ENCODE peak calls at places on chromosome 7, in five cellular contexts. H is A549, U is endothelial cell of umbilical vein, X is GM12878, L is HepG2. Z is an unnamed sample.
A peak's percentile ranks its signal among the peaks of the same experiment; 100 is the strongest.

GRCh38 chr7:40583653-40584424 is 449.0 kb downstream of the SUGCT start:
- DNase-seq in H (no peak), U (no peak), X (no peak), L (peak; percentile 74), Z (no peak)

GRCh38 chr7:10707519-10707918 is 266.2 kb upstream of the PHF14 start:
- DNase-seq in H (no peak), U (no peak), X (no peak), L (no peak), Z (no peak)

GRCh38 chr7:51275532-51275931 is 41.1 kb downstream of the COBL start:
- DNase-seq in H (no peak), U (no peak), X (no peak), L (peak; percentile 26), Z (no peak)

GRCh38 chr7:25675789-25676474 is 447.6 kb upstream of the NPVF start:
- DNase-seq in H (no peak), U (no peak), X (no peak), L (no peak), Z (no peak)

GRCh38 chr7:95688931-95689453 is 83.4 kb upstream of the DYNC1I1 start:
- DNase-seq in H (no peak), U (no peak), X (no peak), L (no peak), Z (no peak)

GRCh38 chr7:159061674-159062212 is 82.9 kb downstream of the VIPR2 start:
- DNase-seq in H (no peak), U (no peak), X (no peak), L (no peak), Z (no peak)

GRCh38 chr7:118259115-118259514 is 34.6 kb downstream of the ANKRD7 start:
- DNase-seq in H (no peak), U (peak; percentile 5), X (no peak), L (no peak), Z (peak; percentile 56)

GRCh38 chr7:151381333-151382078 is 28.3 kb downstream of the WDR86 start:
- DNase-seq in H (no peak), U (no peak), X (no peak), L (no peak), Z (no peak)

GRCh38 chr7:69182596-69183467 is 415.4 kb upstream of the AUTS2 start:
- DNase-seq in H (no peak), U (no peak), X (no peak), L (no peak), Z (no peak)

GRCh38 chr7:73895626-73896025 is 34.7 kb downstream of the TMEM270 start:
- DNase-seq in H (no peak), U (no peak), X (no peak), L (no peak), Z (no peak)

GRCh38 chr7:43750016-43750887 is 8.2 kb upstream of the BLVRA start:
- DNase-seq in H (no peak), U (no peak), X (no peak), L (no peak), Z (peak; percentile 39)

GRCh38 chr7:16078076-16078952 is 343.0 kb downstream of the CRPPA start:
- DNase-seq in H (peak; percentile 71), U (peak; percentile 84), X (no peak), L (peak; percentile 65), Z (peak; percentile 68)

GRCh38 chr7:3730271-3730670 is 429.2 kb downstream of the SDK1 start:
- DNase-seq in H (no peak), U (no peak), X (no peak), L (no peak), Z (no peak)

GRCh38 chr7:34061175-34061574 is 155.8 kb downstream of the BMPER start:
- DNase-seq in H (peak; percentile 81), U (peak; percentile 50), X (no peak), L (no peak), Z (no peak)

GRCh38 chr7:157228864-157229422 is 90.2 kb downstream of the UBE3C start:
- DNase-seq in H (peak; percentile 53), U (peak; percentile 36), X (no peak), L (peak; percentile 27), Z (peak; percentile 70)

GRCh38 chr7:157220916-157221569 is 82.3 kb downstream of the UBE3C start:
- DNase-seq in H (no peak), U (no peak), X (no peak), L (no peak), Z (no peak)

GRCh38 chr7:157219154-157219553 is 80.4 kb downstream of the UBE3C start:
- DNase-seq in H (no peak), U (no peak), X (no peak), L (no peak), Z (no peak)

GRCh38 chr7:157224627-157225026 is 85.9 kb downstream of the UBE3C start:
- DNase-seq in H (peak; percentile 65), U (peak; percentile 25), X (no peak), L (peak; percentile 23), Z (peak; percentile 40)
- TF ChIP-seq CTCF in H (peak; percentile 50), U (no peak), X (no peak), L (peak; percentile 25), Z (no peak)

GRCh38 chr7:414681-415560 is 104.7 kb downstream of the PDGFA start:
- DNase-seq in H (no peak), U (no peak), X (no peak), L (no peak), Z (no peak)
- TF ChIP-seq MYC in H (no peak), U (no peak), X (no peak), L (no peak), Z (no peak)

DNA sequence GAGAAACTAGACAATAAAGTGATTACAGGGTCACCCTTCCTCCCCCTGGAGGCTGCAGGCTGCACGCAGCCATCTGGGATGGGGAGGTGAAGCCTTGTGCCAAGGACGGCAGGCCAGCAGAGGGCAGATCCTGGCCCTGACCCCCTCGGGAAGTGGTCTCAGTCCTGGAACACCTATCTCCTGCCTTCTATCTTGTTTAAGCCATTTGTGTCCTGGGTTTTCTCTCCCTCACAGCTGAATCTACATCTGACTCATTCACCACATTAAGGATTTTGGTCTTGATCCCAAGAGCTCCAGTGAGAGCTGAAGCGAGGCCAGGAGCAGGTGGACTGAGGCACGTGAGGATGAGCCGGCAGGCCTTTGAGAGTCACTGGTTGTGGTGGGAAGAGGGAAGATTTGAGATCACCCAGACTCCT is 16.4 kb upstream of the PARP12 start:
- DNase-seq in H (peak; percentile 47), U (peak; percentile 22), X (no peak), L (peak; percentile 57), Z (peak; percentile 61)
- TF ChIP-seq CTCF in H (peak; percentile 41), U (peak; percentile 49), X (no peak), L (peak; percentile 85), Z (peak; percentile 55)

DNA sequence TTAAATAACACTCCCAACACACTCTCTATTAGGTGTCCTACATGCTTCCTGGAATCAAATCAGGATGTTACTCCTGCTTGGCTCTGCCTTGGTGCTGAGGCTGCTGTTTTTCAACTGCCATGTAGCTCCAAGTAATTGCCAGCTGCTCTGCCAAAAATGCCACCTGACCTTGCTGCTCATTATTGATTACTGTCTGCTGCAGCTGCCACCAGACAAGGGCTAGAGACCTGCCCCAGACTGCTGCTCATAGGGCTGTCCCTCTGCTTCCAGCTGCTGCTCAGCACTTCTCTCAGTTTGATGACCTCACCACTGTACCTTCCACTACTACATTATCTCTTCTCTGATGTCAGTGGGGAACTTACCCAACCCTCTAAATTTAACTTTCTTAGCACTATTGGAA is 102.5 kb downstream of the PCLO start:
- DNase-seq in H (no peak), U (no peak), X (no peak), L (no peak), Z (no peak)
- TF ChIP-seq MYC in H (no peak), U (no peak), X (no peak), L (no peak), Z (no peak)

GRCh38 chr7:92489634-92490033 is 11.9 kb upstream of the ERVW-1 start:
- DNase-seq in H (no peak), U (peak; percentile 42), X (no peak), L (no peak), Z (no peak)
- TF ChIP-seq CTCF in H (no peak), U (no peak), X (no peak), L (no peak), Z (no peak)

GRCh38 chr7:46654546-46655443 is 733.7 kb upstream of the IGFBP3 start:
- DNase-seq in H (peak; percentile 27), U (no peak), X (no peak), L (no peak), Z (no peak)
- TF ChIP-seq MYC in H (no peak), U (no peak), X (no peak), L (no peak), Z (no peak)

DNA sequence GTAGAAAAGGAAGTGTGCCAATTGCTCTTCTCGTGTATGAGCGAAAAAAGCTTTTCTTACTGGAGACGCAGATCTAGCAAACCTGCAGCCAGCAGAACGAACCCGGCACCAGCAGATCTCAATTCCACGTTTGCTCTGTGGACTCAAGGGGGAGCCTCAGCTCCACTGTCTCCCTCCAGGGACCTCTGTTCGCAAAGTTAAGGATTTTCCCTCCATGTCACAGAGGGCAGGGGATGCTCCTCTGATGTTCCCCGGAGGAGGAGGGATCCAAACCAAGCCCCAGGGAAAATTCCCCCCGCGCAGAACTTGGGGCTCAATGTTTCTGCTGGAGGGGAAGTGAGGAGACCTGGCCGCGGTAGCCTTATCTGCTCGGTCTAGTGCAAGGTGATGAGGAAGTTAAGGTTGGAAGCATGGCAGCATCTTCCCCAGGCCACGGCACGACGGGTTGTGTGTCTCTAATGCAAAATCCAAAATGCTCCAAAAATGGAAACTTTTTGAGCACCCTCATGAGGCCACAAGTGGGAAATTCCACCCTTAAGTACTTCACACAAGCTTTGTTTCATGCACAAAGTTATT is 9.0 kb downstream of the IQCE start:
- DNase-seq in H (no peak), U (no peak), X (no peak), L (peak; percentile 42), Z (peak; percentile 48)
- TF ChIP-seq CTCF in H (peak; percentile 17), U (peak; percentile 57), X (peak; percentile 55), L (peak; percentile 89), Z (peak; percentile 49)

GRCh38 chr7:128405345-128406146 is 4.2 kb downstream of the IMPDH1 start:
- DNase-seq in H (no peak), U (peak; percentile 33), X (no peak), L (no peak), Z (peak; percentile 84)
- TF ChIP-seq MYC in H (peak; percentile 10), U (no peak), X (no peak), L (peak; percentile 59), Z (no peak)

GRCh38 chr7:128672927-128673517 is 930 bp downstream of the GARIN1A start:
- DNase-seq in H (peak; percentile 43), U (peak; percentile 46), X (no peak), L (no peak), Z (peak; percentile 28)
- TF ChIP-seq CTCF in H (peak; percentile 33), U (peak; percentile 73), X (peak; percentile 68), L (peak; percentile 66), Z (peak; percentile 38)

DNA sequence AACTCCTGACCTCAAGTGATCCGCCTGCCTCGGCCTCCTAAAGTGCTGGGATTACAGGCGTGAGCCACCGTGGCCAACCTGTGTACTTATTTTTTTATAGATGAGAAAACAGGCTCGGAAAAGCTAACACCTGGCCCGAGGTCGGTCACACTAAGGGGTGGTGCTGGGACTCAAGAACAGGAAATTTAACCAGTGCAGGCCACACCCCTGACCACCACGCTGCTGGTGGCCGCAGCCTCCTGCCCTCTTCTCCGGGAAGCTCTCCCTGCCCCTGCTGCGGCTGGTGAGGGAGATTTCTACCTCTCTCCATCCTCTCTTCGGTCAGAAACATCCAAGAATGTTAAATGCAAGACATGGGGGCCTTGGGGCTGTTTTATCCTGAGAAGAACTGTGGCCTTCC is 63.2 kb downstream of the TNRC18 start:
- DNase-seq in H (no peak), U (no peak), X (no peak), L (no peak), Z (no peak)
- TF ChIP-seq MYC in H (no peak), U (no peak), X (no peak), L (no peak), Z (no peak)

Z was measured in NB4.